ENCODE peak calls at places on chromosomes 6 and 20, in six cellular contexts. I is psoas muscle, Q is esophagus squamous epithelium, T is A673, C is heart right ventricle, E is uterus. X is an unnamed sample.
A peak's percentile ranks its signal among the peaks of the same experiment; 100 is the strongest.

GRCh38 chr6:12296255-12296573 is 6.1 kb downstream of the EDN1 start:
- DNase-seq in T (no peak), C (no peak), Q (no peak), I (no peak), E (no peak), X (peak; percentile 17)

GRCh38 chr20:37565134-37565811 is 37.6 kb upstream of the BLCAP start:
- DNase-seq in I (no peak), E (no peak), Q (no peak), C (no peak), T (no peak), X (no peak)

GRCh38 chr20:46801003-46801702 is 91.7 kb downstream of the SLC2A10 start:
- DNase-seq in Q (no peak), C (no peak), E (no peak), T (no peak), I (no peak), X (no peak)

GRCh38 chr20:5362771-5363170 is 46.0 kb upstream of the PROKR2 start:
- DNase-seq in Q (no peak), T (no peak), I (no peak), E (no peak), C (no peak), X (no peak)

GRCh38 chr6:161618816-161619454 is 345.1 kb upstream of the AGPAT4 start:
- DNase-seq in Q (no peak), I (peak; percentile 21), T (peak; percentile 74), C (no peak), E (no peak), X (no peak)

GRCh38 chr6:111791415-111791814 is 81.8 kb downstream of the FYN start:
- DNase-seq in I (no peak), E (no peak), C (no peak), T (no peak), Q (no peak), X (no peak)

GRCh38 chr20:48771542-48771941 is 56.3 kb downstream of the PREX1 start:
- DNase-seq in Q (no peak), C (no peak), T (peak; percentile 49), E (no peak), I (no peak), X (no peak)

GRCh38 chr6:78995946-78996345 is 82.1 kb downstream of the PHIP start:
- DNase-seq in C (no peak), E (no peak), T (no peak), Q (no peak), I (no peak), X (no peak)

GRCh38 chr20:60058869-60059268 is 100.6 kb downstream of the CDH26 start:
- DNase-seq in C (no peak), T (no peak), E (no peak), I (no peak), Q (no peak), X (no peak)

GRCh38 chr6:145204258-145204766 is 531.0 kb downstream of the EPM2A start:
- DNase-seq in T (no peak), E (no peak), Q (no peak), I (no peak), C (no peak), X (no peak)

GRCh38 chr20:36800410-36800809 is 26.8 kb upstream of the DSN1 start:
- DNase-seq in C (no peak), I (no peak), E (no peak), Q (no peak), T (no peak), X (no peak)

GRCh38 chr6:157652601-157653363 is 170.3 kb upstream of the SNX9 start:
- DNase-seq in C (no peak), Q (no peak), E (no peak), I (no peak), T (no peak), X (no peak)

DNA sequence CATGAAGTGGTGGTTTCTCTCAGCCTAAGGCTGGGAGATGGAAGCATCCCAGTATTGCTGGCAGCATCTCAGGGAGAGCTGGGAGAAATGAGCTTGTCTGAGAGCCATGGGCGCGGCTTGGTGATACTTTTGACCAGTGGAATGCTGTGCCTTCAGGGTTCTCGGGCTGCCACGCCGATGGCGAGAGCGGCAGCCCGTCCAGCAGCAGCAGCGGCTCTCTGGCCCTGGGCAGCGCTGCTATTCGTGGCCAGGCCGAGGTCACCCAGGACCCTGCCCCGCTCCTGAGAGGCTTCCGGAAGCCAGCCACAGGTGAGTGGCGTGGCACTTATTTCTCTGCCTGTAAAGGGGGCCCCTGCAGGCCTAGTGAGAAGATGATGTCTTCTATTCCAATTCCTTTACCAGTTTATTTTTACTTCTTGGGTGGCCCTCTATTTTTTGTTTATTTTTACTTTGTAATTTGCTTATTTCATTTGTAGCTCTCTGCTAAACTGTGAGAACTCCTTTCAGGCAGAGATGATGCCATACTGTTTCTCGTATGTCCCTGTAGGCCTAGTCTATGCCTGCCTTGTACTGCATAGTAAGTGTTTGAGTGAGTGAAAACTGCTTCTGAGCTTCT is 71.7 kb downstream of the ASXL1 start:
- DNase-seq in T (no peak), E (no peak), I (no peak), Q (no peak), C (no peak), X (no peak)
- H3K4me1 ChIP-seq in T (no peaks in the 10 kb centered on the region), E (no peaks in the 10 kb centered on the region), I (no peaks in the 10 kb centered on the region), Q (no peaks in the 10 kb centered on the region), C (peaks cover 20% of the 10 kb centered on the region), X (no peaks in the 10 kb centered on the region)

DNA sequence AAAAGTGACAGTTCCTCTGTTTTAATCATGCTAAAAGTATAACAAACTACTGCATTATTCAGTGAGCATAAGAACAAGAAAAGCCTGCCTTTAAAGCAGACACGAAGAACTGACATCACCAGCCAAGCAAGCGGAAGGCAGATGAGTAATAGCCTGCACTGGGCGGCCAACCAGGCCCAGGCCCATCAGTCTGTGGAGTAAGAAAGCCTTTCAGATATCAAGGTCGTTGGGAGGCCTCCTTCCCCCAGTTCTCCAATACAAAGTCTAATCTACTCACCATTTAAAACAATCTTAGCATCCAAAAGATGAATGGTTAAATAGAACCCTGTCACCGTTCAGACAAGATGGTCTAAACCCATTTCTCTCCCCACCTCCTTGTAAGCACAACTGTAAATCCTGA is 68.2 kb downstream of the ZHX3 start:
- DNase-seq in Q (no peak), E (peak; percentile 90), I (peak; percentile 76), C (peak; percentile 65), T (peak; percentile 49), X (peak; percentile 47)
- H3K4me1 ChIP-seq in Q (peaks cover 58% of the 10 kb centered on the region), E (peaks cover 26% of the 10 kb centered on the region), I (peaks cover 55% of the 10 kb centered on the region), C (peaks cover 55% of the 10 kb centered on the region), T (peaks cover 10% of the 10 kb centered on the region), X (peaks cover 48% of the 10 kb centered on the region)

GRCh38 chr6:142830807-142831206 is 114.2 kb downstream of the HIVEP2 start:
- DNase-seq in E (no peak), C (no peak), Q (no peak), T (no peak), I (no peak), X (no peak)
- H3K4me1 ChIP-seq in E (no peaks in the 10 kb centered on the region), C (peaks cover 2% of the 10 kb centered on the region), Q (peaks cover 13% of the 10 kb centered on the region), T (no peaks in the 10 kb centered on the region), I (peaks cover 51% of the 10 kb centered on the region), X (no peaks in the 10 kb centered on the region)

GRCh38 chr20:33882481-33882880 is 71.3 kb downstream of the CHMP4B start:
- DNase-seq in I (no peak), T (no peak), Q (no peak), E (no peak), C (no peak), X (no peak)
- H3K4me1 ChIP-seq in I (no peaks in the 10 kb centered on the region), T (no peaks in the 10 kb centered on the region), Q (no peaks in the 10 kb centered on the region), E (no peaks in the 10 kb centered on the region), C (no peaks in the 10 kb centered on the region), X (peaks cover 4% of the 10 kb centered on the region)

GRCh38 chr20:20060234-20060998 is 8.1 kb downstream of the CFAP61 start:
- DNase-seq in C (no peak), T (no peak), E (no peak), I (no peak), Q (no peak), X (no peak)

GRCh38 chr20:20064303-20064702 is 12.0 kb downstream of the CFAP61 start:
- DNase-seq in Q (no peak), C (no peak), E (no peak), T (no peak), I (no peak), X (no peak)

GRCh38 chr20:20070871-20071726 is 18.8 kb downstream of the CFAP61 start:
- DNase-seq in I (no peak), T (no peak), C (peak; percentile 25), E (no peak), Q (no peak), X (no peak)

GRCh38 chr20:20065366-20065765 is 13.0 kb downstream of the CFAP61 start:
- DNase-seq in I (no peak), C (no peak), T (no peak), Q (no peak), E (no peak), X (no peak)
- H3K4me1 ChIP-seq in I (no peaks in the 10 kb centered on the region), C (no peaks in the 10 kb centered on the region), T (no peaks in the 10 kb centered on the region), Q (no peaks in the 10 kb centered on the region), E (no peaks in the 10 kb centered on the region), X (no peaks in the 10 kb centered on the region)

GRCh38 chr6:7164536-7165001 is 56.8 kb downstream of the RREB1 start:
- DNase-seq in C (no peak), T (no peak), I (no peak), Q (no peak), E (no peak), X (no peak)
- H3K4me1 ChIP-seq in C (peaks cover 65% of the 10 kb centered on the region), T (peaks cover 72% of the 10 kb centered on the region), I (peaks cover 80% of the 10 kb centered on the region), Q (peaks cover 61% of the 10 kb centered on the region), E (peaks cover 14% of the 10 kb centered on the region), X (no peaks in the 10 kb centered on the region)

GRCh38 chr6:62246087-62246486 is 39.9 kb downstream of the KHDRBS2 start:
- DNase-seq in E (no peak), Q (no peak), I (no peak), C (no peak), T (no peak), X (no peak)
- H3K4me1 ChIP-seq in E (no peaks in the 10 kb centered on the region), Q (no peaks in the 10 kb centered on the region), I (no peaks in the 10 kb centered on the region), C (no peaks in the 10 kb centered on the region), T (no peaks in the 10 kb centered on the region), X (no peaks in the 10 kb centered on the region)

GRCh38 chr20:44075191-44075949 is 111.6 kb downstream of the JPH2 start:
- DNase-seq in T (no peak), E (peak; percentile 8), I (no peak), Q (no peak), C (no peak), X (no peak)

GRCh38 chr20:44073675-44074071 is 113.3 kb downstream of the JPH2 start:
- DNase-seq in C (no peak), Q (no peak), I (no peak), T (no peak), E (no peak), X (no peak)

GRCh38 chr20:44073011-44073674 is 113.8 kb downstream of the JPH2 start:
- DNase-seq in Q (no peak), I (no peak), T (no peak), E (no peak), C (no peak), X (no peak)

GRCh38 chr20:44075950-44076232 is 111.1 kb downstream of the JPH2 start:
- DNase-seq in Q (no peak), I (no peak), T (no peak), C (no peak), E (no peak), X (no peak)

GRCh38 chr20:44074252-44075151 is 112.5 kb downstream of the JPH2 start:
- DNase-seq in Q (no peak), C (peak; percentile 68), E (peak; percentile 1), I (no peak), T (no peak), X (no peak)
- H3K4me1 ChIP-seq in Q (no peaks in the 10 kb centered on the region), C (peaks cover 8% of the 10 kb centered on the region), E (no peaks in the 10 kb centered on the region), I (peaks cover 8% of the 10 kb centered on the region), T (no peaks in the 10 kb centered on the region), X (no peaks in the 10 kb centered on the region)

GRCh38 chr6:139756381-139756780 is 381.9 kb upstream of the CITED2 start:
- DNase-seq in C (no peak), Q (no peak), E (no peak), I (no peak), T (no peak), X (no peak)
- H3K4me1 ChIP-seq in C (peaks cover 11% of the 10 kb centered on the region), Q (no peaks in the 10 kb centered on the region), E (no peaks in the 10 kb centered on the region), I (peaks cover 54% of the 10 kb centered on the region), T (peaks cover 8% of the 10 kb centered on the region), X (peaks cover 4% of the 10 kb centered on the region)

X was measured in tibial nerve.